ENCODE peak calls at places on chromosomes 13 and 19, in five cellular contexts. D is cerebellar cortex, N is mesenteric fat pad, F is heart left ventricle, J is RKO. M is an unnamed sample.
A peak's percentile ranks its signal among the peaks of the same experiment; 100 is the strongest.

GRCh38 chr13:38308736-38309135 is 40.9 kb upstream of the UFM1 start:
- DNase-seq in D (no peak), N (no peak), F (no peak), J (no peak), M (no peak)

GRCh38 chr19:3482507-3483225 is 575 bp downstream of the SMIM44 start:
- DNase-seq in D (no peak), N (no peak), F (no peak), J (no peak), M (no peak)

GRCh38 chr19:11047856-11048255 is 41.4 kb upstream of the LDLR start:
- DNase-seq in D (no peak), N (no peak), F (no peak), J (no peak), M (no peak)

GRCh38 chr13:31234729-31235128 is 35.0 kb downstream of the B3GLCT start:
- DNase-seq in D (peak; percentile 6), N (no peak), F (no peak), J (no peak), M (peak; percentile 14)

GRCh38 chr19:6269101-6269886 is 10.5 kb downstream of the MLLT1 start:
- DNase-seq in D (no peak), N (no peak), F (no peak), J (no peak), M (no peak)

GRCh38 chr19:55091126-55091910 is 15.6 kb downstream of the EPS8L1 start:
- DNase-seq in D (no peak), N (no peak), F (peak; percentile 48), J (no peak), M (no peak)

GRCh38 chr13:104487006-104487405 is 1420.8 kb upstream of the SLC10A2 start:
- DNase-seq in D (no peak), N (no peak), F (no peak), J (no peak), M (no peak)

GRCh38 chr13:52147225-52147624 is 12.2 kb downstream of the NEK3 start:
- DNase-seq in D (no peak), N (no peak), F (no peak), J (no peak), M (no peak)

GRCh38 chr13:89784161-89784809 is 1563.2 kb upstream of the MIR17HG start:
- DNase-seq in D (no peak), N (no peak), F (no peak), J (no peak), M (no peak)

GRCh38 chr13:62085832-62086231 is 670.2 kb upstream of the PCDH20 start:
- DNase-seq in D (no peak), N (no peak), F (no peak), J (no peak), M (no peak)

GRCh38 chr13:113835461-113836274 is 28.2 kb downstream of the GAS6 start:
- DNase-seq in D (no peak), N (no peak), F (no peak), J (no peak), M (peak; percentile 82)

GRCh38 chr13:87147076-87147475 is 524.1 kb upstream of the SLITRK5 start:
- DNase-seq in D (no peak), N (no peak), F (no peak), J (peak; percentile 22), M (no peak)

GRCh38 chr19:55251296-55252081 is 7.3 kb downstream of the PPP6R1 start:
- DNase-seq in D (no peak), N (no peak), F (no peak), J (no peak), M (no peak)

GRCh38 chr13:31955745-31956144 is 75.8 kb upstream of the FRY start:
- DNase-seq in D (no peak), N (no peak), F (no peak), J (no peak), M (no peak)

GRCh38 chr19:3142292-3142670 is 6.4 kb downstream of the GNA15 start:
- DNase-seq in D (no peak), N (no peak), F (peak; percentile 21), J (peak; percentile 83), M (no peak)

GRCh38 chr13:48892311-48892710 is 83.4 kb upstream of the FNDC3A start:
- DNase-seq in D (no peak), N (no peak), F (no peak), J (peak; percentile 99), M (no peak)

GRCh38 chr19:5624154-5624663 is 1.3 kb downstream of the SAFB start:
- DNase-seq in D (peak; percentile 31), N (no peak), F (peak; percentile 56), J (peak; percentile 47), M (peak; percentile 18)

GRCh38 chr13:44299142-44299541 is 74.5 kb upstream of the SERP2 start:
- DNase-seq in D (no peak), N (no peak), F (no peak), J (peak; percentile 3), M (no peak)

GRCh38 chr13:102651392-102651791 is 43.5 kb downstream of the METTL21C start:
- DNase-seq in D (no peak), N (no peak), F (no peak), J (no peak), M (no peak)

GRCh38 chr13:112684041-112684440 is 5.8 kb upstream of the ATP11A start:
- DNase-seq in D (no peak), N (peak; percentile 68), F (no peak), J (no peak), M (no peak)

GRCh38 chr13:55000043-55000442 is 1971.4 kb downstream of the OLFM4 start:
- DNase-seq in D (no peak), N (no peak), F (no peak), J (no peak), M (peak; percentile 32)

GRCh38 chr13:110454227-110454859 is 107.2 kb downstream of the RAB20 start:
- DNase-seq in D (no peak), N (no peak), F (no peak), J (no peak), M (no peak)